ENCODE peak calls at places on chromosomes 4 and X, in seven cellular contexts. A, N, I, C, Y, H and J are unnamed samples.

GRCh38 chrX:50747471-50747900 is 66.5 kb downstream of the SHROOM4 start:
- DNase-seq in A (no peak), N (peak), I (no peak), C (no peak), Y (no peak), H (peak), J (no peak)

GRCh38 chr4:73066928-73067327 is 2.6 kb downstream of the COX18 start:
- DNase-seq in A (no peak), N (no peak), I (no peak), C (no peak), Y (no peak), H (no peak), J (no peak)

GRCh38 chrX:17291998-17292658 is 82.9 kb upstream of the NHS start:
- DNase-seq in A (no peak), N (peak), I (no peak), C (no peak), Y (no peak), H (no peak), J (no peak)

GRCh38 chrX:120857240-120857639 is 18.4 kb downstream of the CT47B1 start:
- DNase-seq in A (no peak), N (peak), I (no peak), C (no peak), Y (no peak), H (peak), J (peak)

GRCh38 chr4:113050837-113051236 is 1.4 kb downstream of the ANK2 start:
- DNase-seq in A (no peak), N (no peak), I (no peak), C (no peak), Y (no peak), H (no peak), J (no peak)

GRCh38 chr4:54941994-54942552 is 183.3 kb downstream of the KDR start:
- DNase-seq in A (peak), N (peak), I (peak), C (no peak), Y (no peak), H (no peak), J (no peak)

GRCh38 chr4:91924625-91925024 is 379.1 kb upstream of the GRID2 start:
- DNase-seq in A (no peak), N (no peak), I (no peak), C (no peak), Y (no peak), H (no peak), J (no peak)

GRCh38 chr4:118288097-118288496 is 64.7 kb downstream of the PRSS12 start:
- DNase-seq in A (no peak), N (peak), I (no peak), C (no peak), Y (no peak), H (no peak), J (no peak)

GRCh38 chr4:140672366-140672765 is 83.8 kb downstream of the TBC1D9 start:
- DNase-seq in A (no peak), N (no peak), I (no peak), C (no peak), Y (no peak), H (no peak), J (no peak)

GRCh38 chr4:26737385-26737784 is 123.3 kb upstream of the STIM2 start:
- DNase-seq in A (no peak), N (no peak), I (no peak), C (no peak), Y (no peak), H (no peak), J (no peak)

GRCh38 chrX:11331788-11332187 is 38.6 kb downstream of the AMELX start:
- DNase-seq in A (no peak), N (no peak), I (no peak), C (no peak), Y (no peak), H (no peak), J (no peak)

GRCh38 chrX:87571965-87572364 is 54.4 kb downstream of the KLHL4 start:
- DNase-seq in A (no peak), N (peak), I (no peak), C (no peak), Y (no peak), H (peak), J (no peak)

GRCh38 chrX:118727686-118728339 is 407 bp downstream of the IL13RA1 start:
- DNase-seq in A (no peak), N (no peak), I (no peak), C (no peak), Y (no peak), H (peak), J (peak)

GRCh38 chrX:119190251-119190651 is 45.8 kb upstream of the PGRMC1 start:
- DNase-seq in A (no peak), N (no peak), I (no peak), C (no peak), Y (no peak), H (no peak), J (no peak)